ENCODE peak calls at places on chromosome 1, in eight cellular contexts. L, Z, B, P, O, I, D and A are unnamed samples.

GRCh38 chr1:71677024-71677423 is 596.2 kb upstream of the ZRANB2 start:
- DNase-seq in I (no peak), D (no peak), O (no peak), B (no peak), L (no peak), Z (no peak), P (no peak), A (no peak)

GRCh38 chr1:92804721-92805169 is 19.8 kb upstream of the EVI5 start:
- DNase-seq in B (no peak), P (no peak), I (peak), O (no peak), Z (peak), D (no peak), L (peak), A (no peak)

GRCh38 chr1:2989976-2990375 is 31.3 kb upstream of the ACTRT2 start:
- DNase-seq in B (no peak), D (no peak), Z (no peak), I (no peak), L (no peak), P (no peak), O (no peak), A (no peak)

GRCh38 chr1:156508955-156509234 is 8.3 kb upstream of the MEF2D start:
- DNase-seq in O (no peak), I (no peak), B (no peak), Z (no peak), D (no peak), L (no peak), P (no peak), A (no peak)

GRCh38 chr1:8073116-8073855 is 47.2 kb upstream of the ERRFI1 start:
- DNase-seq in B (no peak), I (no peak), L (no peak), D (no peak), P (no peak), Z (no peak), O (no peak), A (no peak)

GRCh38 chr1:96473791-96474452 is 247.7 kb upstream of the PTBP2 start:
- DNase-seq in D (no peak), L (peak), I (peak), Z (peak), P (no peak), B (no peak), O (no peak), A (no peak)

GRCh38 chr1:225958041-225958440 is 17.0 kb upstream of the LEFTY2 start:
- DNase-seq in Z (no peak), P (no peak), D (no peak), O (no peak), L (no peak), I (no peak), B (no peak), A (no peak)

GRCh38 chr1:85846706-85847105 is 138.5 kb upstream of the ZNHIT6 start:
- DNase-seq in L (peak), I (no peak), B (no peak), P (no peak), O (no peak), D (no peak), Z (no peak), A (no peak)

GRCh38 chr1:59390307-59390706 is 93.4 kb downstream of the FGGY start:
- DNase-seq in B (no peak), L (no peak), D (no peak), P (no peak), Z (no peak), I (no peak), O (no peak), A (no peak)

GRCh38 chr1:45643978-45644377 is 20.1 kb upstream of the CCDC17 start:
- DNase-seq in D (no peak), L (no peak), B (no peak), P (no peak), O (no peak), Z (no peak), I (peak), A (no peak)